ENCODE peak calls at places on chromosomes 1 and 21, in ten cellular contexts. R is mesenchymal stem cell; V is cardiac muscle cell; M is CD4-positive, alpha-beta memory T cell; K is right cardiac atrium; Z is HCT116; D is PC-9; B is adipocyte; O is body of pancreas; H is heart left ventricle. L is an unnamed sample. For H3K4me1, the result is how much of the 10 kb centered on the place peaks cover.

GRCh38 chr1:11339346-11340247 is 66.6 kb downstream of the UBIAD1 start:
- DNase-seq in V (no peak), Z (peak), R (no peak), M (no peak), H (no peak), B (peak), K (no peak), O (peak), D (peak), L (peak)

GRCh38 chr1:186595969-186596368 is 84.3 kb downstream of the PTGS2 start:
- DNase-seq in Z (no peak), R (no peak), M (no peak), H (no peak), D (no peak), B (no peak), K (no peak), V (peak), O (no peak), L (no peak)

GRCh38 chr21:31182231-31183129 is 144.2 kb upstream of the KRTAP19-8 start:
- DNase-seq in M (peak), B (no peak), R (no peak), O (no peak), H (no peak), V (no peak), K (no peak), D (no peak), Z (no peak), L (peak)

GRCh38 chr21:25911730-25912401 is 177.1 kb downstream of the GABPA start:
- DNase-seq in K (peak), M (no peak), R (no peak), D (no peak), B (no peak), H (no peak), V (no peak), Z (no peak), O (peak), L (no peak)

GRCh38 chr1:68178821-68179490 is 53.4 kb downstream of the WLS start:
- DNase-seq in Z (no peak), K (no peak), R (peak), O (no peak), V (peak), M (no peak), D (peak), H (no peak), B (no peak), L (no peak)

GRCh38 chr1:156926175-156926574 is 5.7 kb downstream of the LRRC71 start:
- DNase-seq in Z (peak), V (peak), B (no peak), R (peak), K (peak), D (peak), H (peak), O (peak), M (no peak), L (peak)

GRCh38 chr1:39574646-39575045 is 1.9 kb downstream of the PABPC4 start:
- DNase-seq in R (no peak), V (peak), O (peak), K (no peak), Z (no peak), H (no peak), B (peak), M (no peak), D (no peak), L (no peak)

GRCh38 chr1:68197891-68198290 is 34.4 kb downstream of the WLS start:
- DNase-seq in B (no peak), M (no peak), R (peak), K (no peak), D (peak), Z (peak), O (peak), V (no peak), H (no peak), L (no peak)

GRCh38 chr1:202283991-202284390 is 57.7 kb downstream of the UBE2T start:
- DNase-seq in K (no peak), M (no peak), R (peak), H (no peak), B (peak), V (peak), O (no peak), Z (no peak), D (peak), L (no peak)

GRCh38 chr21:34546556-34546955 is 34.5 kb upstream of the KCNE1 start:
- DNase-seq in D (no peak), B (no peak), R (no peak), H (no peak), Z (no peak), V (no peak), M (no peak), K (no peak), O (no peak), L (no peak)

GRCh38 chr1:27671964-27672749 is at the start of gene IFI6:
- DNase-seq in Z (peak), K (peak), H (peak), V (peak), M (peak), D (peak), B (peak), O (peak), R (peak), L (peak)

GRCh38 chr1:156444407-156445001 is 56.1 kb downstream of the MEF2D start:
- DNase-seq in Z (peak), D (peak), R (peak), M (peak), H (no peak), V (peak), O (peak), B (peak), K (no peak), L (peak)

GRCh38 chr1:55172687-55173086 is 42.5 kb downstream of the USP24 start:
- DNase-seq in M (no peak), V (no peak), B (no peak), Z (no peak), R (no peak), D (no peak), K (no peak), O (no peak), H (no peak), L (no peak)

GRCh38 chr1:246450485-246451251 is 56.4 kb downstream of the SMYD3 start:
- DNase-seq in O (no peak), M (peak), K (no peak), D (no peak), Z (peak), R (peak), B (peak), V (peak), H (no peak), L (no peak)

GRCh38 chr1:199725002-199725401 is 302.5 kb upstream of the NR5A2 start:
- DNase-seq in B (no peak), K (no peak), O (no peak), M (no peak), R (no peak), V (no peak), H (no peak), D (no peak), Z (no peak), L (no peak)

GRCh38 chr1:197526736-197527371 is 248.4 kb downstream of the DENND1B start:
- DNase-seq in D (peak), V (peak), O (no peak), B (peak), M (peak), K (no peak), H (no peak), Z (peak), R (peak), L (no peak)

GRCh38 chr1:58976294-58976693 is 192.4 kb upstream of the JUN start:
- DNase-seq in H (no peak), Z (no peak), M (no peak), B (no peak), D (no peak), R (no peak), O (peak), V (no peak), K (no peak), L (no peak)

GRCh38 chr1:41805771-41806471 is 112.8 kb downstream of the HIVEP3 start:
- DNase-seq in H (no peak), B (no peak), V (no peak), D (no peak), K (no peak), Z (no peak), O (no peak), M (no peak), R (no peak), L (no peak)

GRCh38 chr1:223349241-223349640 is 14.7 kb downstream of the SUSD4 start:
- DNase-seq in V (no peak), H (no peak), K (no peak), D (no peak), R (no peak), O (no peak), B (no peak), M (no peak), Z (no peak), L (no peak)

GRCh38 chr1:247528812-247529474 is 7.3 kb downstream of the OR2C3 start:
- DNase-seq in B (no peak), M (no peak), V (no peak), O (no peak), K (no peak), H (no peak), D (peak), Z (peak), R (no peak), L (no peak)

GRCh38 chr1:100528861-100529260 is 9.1 kb upstream of the GPR88 start:
- DNase-seq in Z (no peak), M (no peak), H (no peak), D (no peak), R (no peak), B (peak), V (peak), O (no peak), K (no peak), L (no peak)

GRCh38 chr1:234710936-234711335 is 101.0 kb upstream of the IRF2BP2 start:
- DNase-seq in K (no peak), D (peak), B (no peak), H (no peak), O (no peak), M (no peak), Z (no peak), R (no peak), V (no peak), L (no peak)

GRCh38 chr1:212540031-212540430 is 68.5 kb upstream of the ATF3 start:
- DNase-seq in M (no peak), R (no peak), O (no peak), B (no peak), H (no peak), V (no peak), D (no peak), K (no peak), Z (no peak), L (no peak)

GRCh38 chr1:231528175-231529029 is at the start of gene TSNAX:
- DNase-seq in D (peak), K (peak), V (peak), B (peak), H (peak), O (peak), Z (peak), M (peak), R (peak), L (peak)

GRCh38 chr1:192739476-192740184 is 69.2 kb upstream of the RGS2 start:
- DNase-seq in B (no peak), K (no peak), D (peak), Z (no peak), H (no peak), M (no peak), R (no peak), O (no peak), V (no peak), L (no peak)

GRCh38 chr1:241608379-241609033 is 31.7 kb downstream of the CHML start:
- DNase-seq in Z (no peak), O (no peak), B (peak), D (no peak), H (no peak), V (peak), K (no peak), M (no peak), R (peak), L (no peak)

GRCh38 chr21:45460611-45461368 is 55.8 kb downstream of the COL18A1 start:
- DNase-seq in B (peak), V (peak), H (no peak), Z (no peak), K (no peak), M (no peak), O (no peak), R (peak), D (no peak), L (no peak)

GRCh38 chr1:114462341-114462740 is 48.7 kb downstream of the TRIM33 start:
- DNase-seq in R (no peak), B (peak), D (no peak), H (no peak), O (no peak), M (no peak), V (peak), Z (no peak), K (no peak), L (no peak)

GRCh38 chr21:28833609-28834008 is 159.1 kb downstream of the LTN1 start:
- DNase-seq in M (no peak), V (no peak), R (no peak), H (no peak), Z (no peak), D (no peak), O (no peak), K (no peak), B (no peak), L (no peak)

DNA sequence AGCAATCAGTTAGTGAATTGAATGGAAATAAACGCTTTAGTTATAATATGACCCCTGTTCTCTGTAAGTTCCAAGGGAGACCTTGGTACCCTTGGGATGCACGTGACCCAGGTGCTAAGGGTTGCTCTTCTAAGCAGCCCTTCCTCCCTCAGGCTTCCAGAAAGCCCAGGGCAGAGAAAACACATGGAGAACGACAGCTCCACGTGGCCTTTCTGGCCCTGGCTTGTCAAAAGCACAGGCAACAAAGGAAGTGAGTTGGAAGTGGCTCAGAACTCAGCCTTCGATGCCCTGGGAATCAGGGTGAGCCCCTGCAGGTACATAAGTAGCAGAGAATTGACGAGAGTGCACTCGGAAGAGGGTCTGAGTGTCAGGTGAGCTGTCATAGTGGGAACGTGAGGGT is 57.4 kb downstream of the LACTBL1 start:
- DNase-seq in K (no peak), R (no peak), O (no peak), M (no peak), D (no peak), H (no peak), B (no peak), Z (no peak), V (no peak), L (no peak)
- H3K4me1 ChIP-seq in K (under half), R (under half), O (under half), M (under half), D (under half), H (under half), B (under half), Z (under half), V (under half), L (under half)

GRCh38 chr1:151984313-151984956 is 9.2 kb downstream of the S100A10 start:
- DNase-seq in O (no peak), V (no peak), Z (no peak), K (no peak), R (no peak), D (no peak), B (no peak), M (no peak), H (no peak), L (no peak)
- H3K4me1 ChIP-seq in O (under half), V (under half), Z (half or more), K (under half), R (under half), D (half or more), B (half or more), M (under half), H (half or more), L (under half)

DNA sequence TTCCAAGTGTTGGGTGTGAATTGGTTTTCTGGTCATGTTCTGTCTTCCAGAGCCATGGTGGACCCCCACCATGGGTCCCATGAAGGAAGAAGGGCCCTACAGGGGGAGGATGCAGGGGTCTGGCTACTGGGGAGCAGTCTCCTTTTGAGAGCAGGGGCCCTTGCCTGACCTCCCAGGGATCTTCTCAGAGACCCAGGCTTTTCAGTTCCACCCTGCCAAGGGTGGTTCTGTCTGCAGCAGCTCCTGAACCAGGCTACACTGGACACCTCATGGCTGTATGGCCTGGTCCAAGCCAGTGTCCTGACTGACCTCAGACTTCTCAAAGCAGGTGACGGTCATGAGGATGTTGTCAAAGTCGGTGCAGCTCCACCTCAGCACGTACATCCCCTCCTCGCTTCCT is 109.0 kb downstream of the JAK1 start:
- DNase-seq in B (no peak), V (no peak), H (no peak), R (no peak), O (no peak), M (no peak), D (no peak), K (no peak), Z (no peak), L (no peak)
- H3K4me1 ChIP-seq in B (under half), V (under half), H (under half), R (under half), O (under half), M (under half), D (under half), K (under half), Z (under half), L (under half)

GRCh38 chr21:38295997-38296764 is 39.4 kb downstream of the KCNJ15 start:
- DNase-seq in R (peak), O (no peak), D (no peak), H (no peak), B (no peak), Z (no peak), K (peak), V (peak), M (no peak), L (no peak)
- H3K4me1 ChIP-seq in R (under half), O (under half), D (under half), H (under half), B (half or more), Z (under half), K (under half), V (under half), M (under half), L (under half)

GRCh38 chr1:9366298-9366697 is 73.6 kb downstream of the SPSB1 start:
- DNase-seq in V (no peak), H (no peak), M (no peak), Z (no peak), R (no peak), O (no peak), D (no peak), B (no peak), K (peak), L (no peak)
- H3K4me1 ChIP-seq in V (under half), H (under half), M (under half), Z (under half), R (under half), O (under half), D (under half), B (under half), K (under half), L (under half)

L was measured in DND-41.